ENCODE peak calls at places on chromosomes 5 and 9, in four cellular contexts. M, N, Y and P are unnamed samples.

GRCh38 chr5:53069626-53070025 is 39.9 kb downstream of the MOCS2 start:
- DNase-seq in Y (no peak), N (no peak), M (no peak), P (no peak)

GRCh38 chr5:105563842-105564241 is 2001.3 kb upstream of the NUDT12 start:
- DNase-seq in N (no peak), Y (no peak), M (no peak), P (no peak)

GRCh38 chr9:2018764-2019548 is 3.8 kb downstream of the SMARCA2 start:
- DNase-seq in M (no peak), Y (no peak), N (no peak), P (no peak)

GRCh38 chr9:87266697-87267096 is 231.0 kb upstream of the DAPK1 start:
- DNase-seq in N (no peak), M (no peak), Y (no peak), P (no peak)

GRCh38 chr9:72755836-72756235 is 197.0 kb downstream of the ALDH1A1 start:
- DNase-seq in Y (no peak), N (no peak), M (no peak), P (no peak)

GRCh38 chr9:90899287-90899686 is 97.7 kb downstream of the SYK start:
- DNase-seq in Y (no peak), N (no peak), M (no peak), P (no peak)

GRCh38 chr5:143118222-143118621 is 285.3 kb downstream of the NR3C1 start:
- DNase-seq in Y (no peak), M (no peak), N (no peak), P (no peak)

GRCh38 chr5:177440990-177441780 is 5.4 kb upstream of the PRR7 start:
- DNase-seq in N (no peak), Y (no peak), M (no peak), P (no peak)

GRCh38 chr5:96075579-96076289 is 114.1 kb upstream of the ELL2 start:
- DNase-seq in M (no peak), N (no peak), Y (no peak), P (no peak)

GRCh38 chr9:70465904-70466303 is 51.4 kb upstream of the KLF9 start:
- DNase-seq in Y (no peak), N (no peak), M (no peak), P (peak)

GRCh38 chr5:88388476-88389170 is 120.0 kb upstream of the TMEM161B start:
- DNase-seq in N (no peak), M (no peak), Y (no peak), P (no peak)

GRCh38 chr9:84953797-84954695 is 284.5 kb downstream of the NTRK2 start:
- DNase-seq in Y (peak), N (peak), M (no peak), P (peak)

GRCh38 chr9:114110180-114110579 is 11.1 kb upstream of the KIF12 start:
- DNase-seq in N (no peak), M (no peak), Y (no peak), P (no peak)

GRCh38 chr9:128940946-128941755 is 6.3 kb downstream of the DOLK start:
- DNase-seq in Y (no peak), N (no peak), M (no peak), P (no peak)

GRCh38 chr5:140916325-140916724 is 9.8 kb upstream of the PCDHAC1 start:
- DNase-seq in Y (no peak), M (no peak), N (no peak), P (no peak)

GRCh38 chr9:113219972-113220371 is 1.1 kb downstream of the FKBP15 start:
- DNase-seq in Y (no peak), N (no peak), M (no peak), P (no peak)

GRCh38 chr9:30507166-30507565 is 1877.3 kb upstream of the ACO1 start:
- DNase-seq in M (no peak), N (no peak), Y (no peak), P (no peak)